ENCODE peak calls at places on chromosomes 4 and X, in four cellular contexts. H, K, Z and L are unnamed samples.

GRCh38 chr4:182724414-182724813 is 192.8 kb downstream of the DCTD start:
- DNase-seq in H (peak), K (no peak), Z (no peak), L (no peak)

GRCh38 chrX:35561985-35562384 is 236.2 kb upstream of the MAGEB16 start:
- DNase-seq in H (no peak), K (no peak), Z (no peak), L (no peak)

GRCh38 chr4:188246488-188246887 is 107.2 kb downstream of the TRIML1 start:
- DNase-seq in H (no peak), K (no peak), Z (no peak), L (no peak)

GRCh38 chrX:63250253-63250868 is 100.8 kb downstream of the SPIN4 start:
- DNase-seq in H (peak), K (peak), Z (peak), L (peak)

GRCh38 chr4:127759893-127760292 is 22.2 kb upstream of the HSPA4L start:
- DNase-seq in H (no peak), K (no peak), Z (no peak), L (no peak)

GRCh38 chr4:71941001-71941400 is 90.8 kb upstream of the NPFFR2 start:
- DNase-seq in H (no peak), K (no peak), Z (no peak), L (no peak)

GRCh38 chrX:17405225-17405969 is 30.4 kb downstream of the NHS start:
- DNase-seq in H (no peak), K (no peak), Z (peak), L (peak)

GRCh38 chr4:72569719-72570235 is 756 bp upstream of the ADAMTS3 start:
- DNase-seq in H (no peak), K (no peak), Z (no peak), L (no peak)

GRCh38 chr4:182478475-182478874 is 235.3 kb downstream of the TENM3 start:
- DNase-seq in H (peak), K (no peak), Z (peak), L (peak)

GRCh38 chr4:110514889-110515479 is 39.0 kb downstream of the ENPEP start:
- DNase-seq in H (no peak), K (no peak), Z (no peak), L (peak)

GRCh38 chr4:19523964-19524363 is 727.7 kb upstream of the SLIT2 start:
- DNase-seq in H (no peak), K (no peak), Z (no peak), L (no peak)

GRCh38 chr4:11622961-11623725 is 194.4 kb upstream of the HS3ST1 start:
- DNase-seq in H (no peak), K (no peak), Z (no peak), L (no peak)

GRCh38 chr4:113683143-113683542 is 78.4 kb downstream of the CAMK2D start:
- DNase-seq in H (no peak), K (peak), Z (no peak), L (no peak)

GRCh38 chr4:6595897-6596537 is 21.0 kb downstream of the MAN2B2 start:
- DNase-seq in H (no peak), K (no peak), Z (peak), L (no peak)

GRCh38 chr4:180449395-180449956 is 1793.7 kb upstream of the TENM3 start:
- DNase-seq in H (no peak), K (no peak), Z (peak), L (peak)

GRCh38 chr4:120007171-120007894 is 59.3 kb downstream of the MAD2L1 start:
- DNase-seq in H (peak), K (no peak), Z (no peak), L (no peak)

GRCh38 chr4:138037716-138038115 is 204.4 kb downstream of the SLC7A11 start:
- DNase-seq in H (peak), K (no peak), Z (no peak), L (no peak)

GRCh38 chrX:37378399-37378798 is 29.2 kb downstream of the PRRG1 start:
- DNase-seq in H (no peak), K (no peak), Z (no peak), L (no peak)

GRCh38 chrX:16903274-16904019 is 33.3 kb upstream of the RBBP7 start:
- DNase-seq in H (no peak), K (no peak), Z (no peak), L (no peak)

GRCh38 chr4:94363136-94363655 is 20.6 kb upstream of the HPGDS start:
- DNase-seq in H (no peak), K (no peak), Z (no peak), L (no peak)

GRCh38 chr4:16199132-16199531 is 27.1 kb downstream of the TAPT1 start:
- DNase-seq in H (no peak), K (no peak), Z (no peak), L (peak)

GRCh38 chrX:96776966-96777365 is 92.3 kb downstream of the DIAPH2 start:
- DNase-seq in H (no peak), K (no peak), Z (no peak), L (no peak)

GRCh38 chr4:109432676-109433075 is 939 bp upstream of the SEC24B start:
- DNase-seq in H (peak), K (no peak), Z (no peak), L (no peak)

GRCh38 chr4:8325284-8325973 is 55.9 kb downstream of the HTRA3 start:
- DNase-seq in H (no peak), K (no peak), Z (no peak), L (no peak)

GRCh38 chrX:124940536-124940935 is 379.1 kb upstream of the TEX13C start:
- DNase-seq in H (no peak), K (no peak), Z (no peak), L (no peak)

GRCh38 chr4:21652508-21653108 is 296.0 kb downstream of the KCNIP4 start:
- DNase-seq in H (no peak), K (no peak), Z (no peak), L (no peak)

GRCh38 chrX:151458824-151459223 is 61.8 kb downstream of the VMA21 start:
- DNase-seq in H (no peak), K (no peak), Z (no peak), L (no peak)

GRCh38 chr4:17398035-17398434 is 113.9 kb downstream of the QDPR start:
- DNase-seq in H (no peak), K (no peak), Z (no peak), L (no peak)

GRCh38 chr4:40827774-40828173 is 78.0 kb downstream of the NSUN7 start:
- DNase-seq in H (no peak), K (no peak), Z (no peak), L (no peak)